ENCODE peak calls at places on chromosomes 7 and 10, in nine cellular contexts. P is lung; H is thoracic aorta; C is CD8-positive, alpha-beta T cell; K is psoas muscle; R is neural progenitor cell; Y is heart right ventricle; U is cardiac muscle cell; E is A549. Q is an unnamed sample.

GRCh38 chr10:29688230-29688634 is 53.5 kb upstream of the SVIL start:
- DNase-seq in R (peak; percentile 57), E (no peak), U (no peak), H (no peak), K (no peak), P (no peak), Y (no peak), C (no peak), Q (no peak)

GRCh38 chr10:23095966-23096813 is 811 bp downstream of the MSRB2 start:
- DNase-seq in H (peak; percentile 30), E (peak; percentile 34), C (no peak), U (peak; percentile 69), K (peak; percentile 39), P (peak; percentile 35), R (peak; percentile 54), Y (peak; percentile 60), Q (no peak)

GRCh38 chr7:126699707-126700106 is 553.0 kb downstream of the GRM8 start:
- DNase-seq in P (no peak), K (no peak), U (no peak), Y (no peak), E (no peak), H (no peak), R (no peak), C (no peak), Q (no peak)

GRCh38 chr7:41881313-41882130 is 178.6 kb upstream of the INHBA start:
- DNase-seq in Y (peak; percentile 40), C (peak; percentile 42), H (no peak), U (peak; percentile 48), K (no peak), R (no peak), E (no peak), P (peak; percentile 70), Q (peak; percentile 88)

GRCh38 chr10:33334839-33335549 is 527 bp upstream of the NRP1 start:
- DNase-seq in E (peak; percentile 88), Y (peak; percentile 87), P (peak; percentile 69), R (peak; percentile 86), H (no peak), C (no peak), U (peak; percentile 95), K (peak; percentile 77), Q (peak; percentile 19)

GRCh38 chr10:48274636-48275035 is at the start of gene FRMPD2:
- DNase-seq in U (no peak), Y (no peak), K (no peak), R (peak; percentile 81), E (no peak), P (no peak), H (no peak), C (no peak), Q (no peak)

GRCh38 chr10:114879541-114880158 is 58.1 kb downstream of the FHIP2A start:
- DNase-seq in H (no peak), C (no peak), R (peak; percentile 66), U (peak; percentile 42), Y (peak; percentile 23), K (no peak), P (no peak), E (peak; percentile 51), Q (peak; percentile 27)

GRCh38 chr7:149833495-149834130 is 4.6 kb upstream of the ZNF862 start:
- DNase-seq in E (no peak), C (no peak), R (no peak), K (no peak), U (no peak), P (no peak), Y (no peak), H (no peak), Q (no peak)

GRCh38 chr7:66335318-66335717 is 130.2 kb downstream of the TPST1 start:
- DNase-seq in R (no peak), P (no peak), C (no peak), K (no peak), H (no peak), Y (no peak), U (no peak), E (no peak), Q (no peak)

GRCh38 chr7:80186721-80187120 is 52.1 kb downstream of the GNAI1 start:
- DNase-seq in Y (no peak), C (no peak), P (no peak), E (no peak), U (no peak), K (no peak), H (no peak), R (no peak), Q (no peak)

GRCh38 chr7:151229249-151229648 is 2.2 kb upstream of the ABCF2 start:
- DNase-seq in R (no peak), U (no peak), C (no peak), E (no peak), H (no peak), Y (no peak), K (no peak), P (no peak), Q (no peak)

GRCh38 chr7:48105045-48105444 is 16.0 kb downstream of the UPP1 start:
- DNase-seq in C (no peak), U (no peak), K (no peak), E (no peak), R (no peak), P (no peak), H (no peak), Y (no peak), Q (no peak)

GRCh38 chr10:21399392-21400015 is 126.0 kb downstream of the SKIDA1 start:
- DNase-seq in P (no peak), K (no peak), U (peak; percentile 93), H (no peak), Y (no peak), C (no peak), E (peak; percentile 85), R (no peak), Q (no peak)

GRCh38 chr7:47621985-47622561 is 40.2 kb upstream of the TNS3 start:
- DNase-seq in R (no peak), U (no peak), Y (no peak), H (no peak), C (no peak), P (no peak), K (no peak), E (no peak), Q (no peak)

GRCh38 chr10:73655257-73655989 is 406 bp downstream of the SYNPO2L start:
- DNase-seq in H (no peak), U (no peak), E (no peak), P (no peak), K (no peak), Y (no peak), R (no peak), C (no peak), Q (no peak)

GRCh38 chr10:30042820-30043219 is 16.6 kb downstream of the JCAD start:
- DNase-seq in U (no peak), K (no peak), P (no peak), R (no peak), E (no peak), Y (no peak), H (no peak), C (no peak), Q (no peak)

GRCh38 chr10:29861811-29862505 is 197.4 kb downstream of the JCAD start:
- DNase-seq in H (no peak), R (no peak), U (no peak), Y (no peak), P (no peak), C (no peak), K (no peak), E (no peak), Q (no peak)

GRCh38 chr10:77504196-77504869 is 133.3 kb downstream of the KCNMA1 start:
- DNase-seq in C (no peak), P (no peak), Y (no peak), E (no peak), H (no peak), U (peak; percentile 68), K (no peak), R (no peak), Q (no peak)

GRCh38 chr7:108455833-108456677 is at the start of gene NRCAM:
- DNase-seq in Y (no peak), P (no peak), E (peak; percentile 89), U (peak; percentile 87), H (no peak), R (peak; percentile 95), K (peak; percentile 32), C (peak; percentile 28), Q (no peak)

GRCh38 chr7:81833401-81833800 is 63.6 kb upstream of the HGF start:
- DNase-seq in Y (no peak), H (no peak), E (no peak), R (no peak), K (no peak), P (no peak), C (no peak), U (peak; percentile 69), Q (no peak)
- H3K27ac ChIP-seq in Y (no peak overlapping the region), H (no peak overlapping the region), E (no peak overlapping the region), R (no peak overlapping the region), K (no peak overlapping the region), P (no peak overlapping the region), C (no peak overlapping the region), U (no peak overlapping the region), Q (no peak overlapping the region)

GRCh38 chr7:91568138-91568537 is 303.9 kb downstream of the FZD1 start:
- DNase-seq in K (no peak), E (no peak), Y (no peak), P (no peak), R (no peak), H (no peak), C (no peak), U (no peak), Q (no peak)
- H3K4me1 ChIP-seq in K (no peaks in the 10 kb centered on the region), E (peaks cover 7% of the 10 kb centered on the region), Y (no peaks in the 10 kb centered on the region), P (no peaks in the 10 kb centered on the region), R (peaks cover 24% of the 10 kb centered on the region), H (peaks cover 54% of the 10 kb centered on the region), C (no peaks in the 10 kb centered on the region), U (no peaks in the 10 kb centered on the region), Q (no peaks in the 10 kb centered on the region)

GRCh38 chr7:158102897-158103296 is 484.7 kb downstream of the PTPRN2 start:
- DNase-seq in U (no peak), H (no peak), C (no peak), E (no peak), K (no peak), R (no peak), Y (no peak), P (no peak), Q (no peak)

GRCh38 chr7:158098125-158099030 is 489.2 kb downstream of the PTPRN2 start:
- DNase-seq in U (no peak), R (no peak), C (no peak), K (no peak), E (no peak), P (no peak), H (no peak), Y (no peak), Q (no peak)

GRCh38 chr7:158103378-158103777 is 484.2 kb downstream of the PTPRN2 start:
- DNase-seq in U (no peak), R (no peak), H (no peak), P (no peak), C (no peak), Y (no peak), E (no peak), K (no peak), Q (no peak)

GRCh38 chr7:158097511-158098124 is 490.0 kb downstream of the PTPRN2 start:
- DNase-seq in P (no peak), E (no peak), U (no peak), K (no peak), R (no peak), Y (no peak), C (no peak), H (no peak), Q (no peak)

GRCh38 chr7:158101821-158102450 is 485.7 kb downstream of the PTPRN2 start:
- DNase-seq in K (no peak), R (no peak), Y (no peak), U (no peak), C (no peak), E (no peak), P (no peak), H (no peak), Q (no peak)
- H3K9me3 ChIP-seq in K (no peaks in the 10 kb centered on the region), R (no peaks in the 10 kb centered on the region), Y (no peaks in the 10 kb centered on the region), U (no peaks in the 10 kb centered on the region), C (no peaks in the 10 kb centered on the region), E (no peaks in the 10 kb centered on the region), P (peaks cover 9% of the 10 kb centered on the region), H (no peaks in the 10 kb centered on the region), Q (no peaks in the 10 kb centered on the region)

GRCh38 chr10:84590794-84591193 is 262.4 kb downstream of the CCSER2 start:
- DNase-seq in H (no peak), R (no peak), U (no peak), Y (peak; percentile 42), E (no peak), C (no peak), P (no peak), K (no peak), Q (no peak)
- H3K27ac ChIP-seq in H (no peak overlapping the region), R (no peak overlapping the region), U (no peak overlapping the region), Y (no peak overlapping the region), E (no peak overlapping the region), C (no peak overlapping the region), P (no peak overlapping the region), K (no peak overlapping the region), Q (no peak overlapping the region)